ENCODE peak calls at places on chromosomes 6 and 20, in five cellular contexts. X, A, Y, T and H are unnamed samples.

GRCh38 chr6:30615958-30616810 is 859 bp downstream of the PPP1R10 start:
- DNase-seq in X (peak), A (no peak), Y (peak), T (peak), H (peak)

GRCh38 chr6:20875369-20875963 is 341.2 kb downstream of the CDKAL1 start:
- DNase-seq in X (no peak), A (no peak), Y (no peak), T (no peak), H (peak)

GRCh38 chr6:17851001-17851719 is 136.3 kb downstream of the KIF13A start:
- DNase-seq in X (no peak), A (no peak), Y (no peak), T (no peak), H (peak)

GRCh38 chr6:89313006-89313405 is 2.1 kb downstream of the GABRR2 start:
- DNase-seq in X (no peak), A (no peak), Y (no peak), T (no peak), H (peak)

GRCh38 chr6:109978174-109979032 is at the start of gene GPR6:
- DNase-seq in X (peak), A (peak), Y (peak), T (peak), H (peak)

GRCh38 chr20:57400262-57400701 is 9.1 kb downstream of the RBM38 start:
- DNase-seq in X (no peak), A (no peak), Y (no peak), T (no peak), H (no peak)

GRCh38 chr20:40741507-40742106 is 52.6 kb upstream of the MAFB start:
- DNase-seq in X (peak), A (peak), Y (peak), T (peak), H (peak)

GRCh38 chr20:51369503-51369902 is 173.0 kb downstream of the NFATC2 start:
- DNase-seq in X (no peak), A (no peak), Y (no peak), T (no peak), H (no peak)

GRCh38 chr20:34824861-34825529 is 456 bp downstream of the NCOA6 start:
- DNase-seq in X (peak), A (peak), Y (peak), T (peak), H (peak)

GRCh38 chr20:64102647-64103354 is 4.6 kb downstream of the NPBWR2 start:
- DNase-seq in X (peak), A (peak), Y (no peak), T (no peak), H (no peak)

GRCh38 chr6:167705211-167705750 is 121.4 kb upstream of the AFDN start:
- DNase-seq in X (no peak), A (no peak), Y (no peak), T (no peak), H (no peak)

GRCh38 chr20:40370800-40371199 is 318.2 kb downstream of the MAFB start:
- DNase-seq in X (no peak), A (no peak), Y (no peak), T (no peak), H (no peak)

GRCh38 chr20:62252342-62252966 is 14.1 kb downstream of the OSBPL2 start:
- DNase-seq in X (no peak), A (no peak), Y (no peak), T (no peak), H (peak)

GRCh38 chr6:142867355-142867801 is 77.6 kb downstream of the HIVEP2 start:
- DNase-seq in X (no peak), A (no peak), Y (no peak), T (peak), H (peak)

GRCh38 chr6:113482771-113483170 is 374.4 kb upstream of the MARCKS start:
- DNase-seq in X (no peak), A (no peak), Y (no peak), T (no peak), H (no peak)

GRCh38 chr6:158143700-158144099 is 24.4 kb downstream of the SERAC1 start:
- DNase-seq in X (peak), A (no peak), Y (no peak), T (no peak), H (no peak)

GRCh38 chr6:143451531-143451930 is 926 bp downstream of the PEX3 start:
- DNase-seq in X (no peak), A (no peak), Y (no peak), T (peak), H (peak)

GRCh38 chr6:105184921-105185320 is 5.1 kb upstream of the POPDC3 start:
- DNase-seq in X (no peak), A (no peak), Y (no peak), T (peak), H (no peak)

GRCh38 chr6:166206066-166206465 is 38.4 kb upstream of the TBXT start:
- DNase-seq in X (no peak), A (no peak), Y (no peak), T (no peak), H (no peak)

GRCh38 chr6:90892271-90892670 is 305.4 kb upstream of the MAP3K7 start:
- DNase-seq in X (no peak), A (no peak), Y (no peak), T (no peak), H (no peak)

GRCh38 chr20:62598761-62599194 is 43.5 kb upstream of the SLCO4A1 start:
- DNase-seq in X (no peak), A (no peak), Y (no peak), T (no peak), H (no peak)

GRCh38 chr6:65631711-65632110 is 75.3 kb downstream of the EYS start:
- DNase-seq in X (no peak), A (no peak), Y (no peak), T (no peak), H (no peak)

DNA sequence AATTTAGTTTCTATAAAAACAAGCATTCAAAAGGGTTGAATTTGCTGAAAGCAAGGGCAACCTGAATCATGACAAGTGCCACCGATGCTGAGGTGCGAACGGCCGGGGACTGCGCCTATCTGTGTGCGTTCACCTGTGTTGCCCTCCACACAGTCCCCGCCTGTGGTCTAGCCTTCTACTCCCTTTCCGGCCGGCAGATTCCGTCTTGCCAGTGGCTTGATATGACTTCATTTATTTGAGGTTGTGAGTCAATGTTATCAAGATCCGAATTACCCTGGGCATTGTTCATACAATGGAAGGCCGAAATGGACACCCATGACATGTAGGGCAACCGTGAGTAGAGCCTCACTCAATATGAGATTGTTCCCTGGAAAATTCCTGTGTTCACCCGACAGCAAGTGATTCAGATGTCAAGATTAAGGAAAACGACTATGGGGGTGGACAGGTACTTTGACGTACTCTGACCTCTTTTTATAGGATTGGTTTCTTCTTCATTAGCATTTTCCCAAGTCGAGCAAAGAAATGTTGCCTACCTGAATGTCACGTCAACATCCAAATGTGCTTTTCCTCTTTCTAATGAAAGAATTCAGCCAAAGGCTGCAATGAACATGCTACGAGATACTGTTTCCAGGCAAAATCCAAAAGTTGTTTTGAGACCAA is 41.1 kb upstream of the NEDD9 start:
- DNase-seq in X (no peak), A (no peak), Y (no peak), T (no peak), H (no peak)
- H3K18ac ChIP-seq in X (no peak), A (no peak), Y (no peak), T (peak), H (no peak)

GRCh38 chr6:56693988-56694387 is 51.3 kb upstream of the DST start:
- DNase-seq in X (no peak), A (no peak), Y (no peak), T (no peak), H (no peak)
- H2BK12ac ChIP-seq in X (no peak), A (no peak), Y (no peak), T (no peak), H (no peak)

GRCh38 chr6:73637404-73637803 is 16.4 kb downstream of the SLC17A5 start:
- DNase-seq in X (no peak), A (no peak), Y (no peak), T (peak), H (no peak)
- H4K8ac ChIP-seq in X (no peak), A (no peak), Y (no peak), T (no peak), H (no peak)

GRCh38 chr6:163459536-163459935 is 45.0 kb downstream of the QKI start:
- DNase-seq in X (no peak), A (no peak), Y (no peak), T (no peak), H (no peak)

GRCh38 chr6:163457637-163458561 is 43.4 kb downstream of the QKI start:
- DNase-seq in X (no peak), A (no peak), Y (no peak), T (peak), H (peak)

GRCh38 chr6:163461696-163462095 is 47.2 kb downstream of the QKI start:
- DNase-seq in X (no peak), A (no peak), Y (no peak), T (no peak), H (no peak)

GRCh38 chr6:163459007-163459406 is 44.5 kb downstream of the QKI start:
- DNase-seq in X (no peak), A (no peak), Y (no peak), T (peak), H (no peak)

GRCh38 chr6:163460307-163460782 is 45.8 kb downstream of the QKI start:
- DNase-seq in X (no peak), A (no peak), Y (no peak), T (no peak), H (peak)
- H3K18ac ChIP-seq in X (no peak), A (no peak), Y (no peak), T (no peak), H (no peak)

DNA sequence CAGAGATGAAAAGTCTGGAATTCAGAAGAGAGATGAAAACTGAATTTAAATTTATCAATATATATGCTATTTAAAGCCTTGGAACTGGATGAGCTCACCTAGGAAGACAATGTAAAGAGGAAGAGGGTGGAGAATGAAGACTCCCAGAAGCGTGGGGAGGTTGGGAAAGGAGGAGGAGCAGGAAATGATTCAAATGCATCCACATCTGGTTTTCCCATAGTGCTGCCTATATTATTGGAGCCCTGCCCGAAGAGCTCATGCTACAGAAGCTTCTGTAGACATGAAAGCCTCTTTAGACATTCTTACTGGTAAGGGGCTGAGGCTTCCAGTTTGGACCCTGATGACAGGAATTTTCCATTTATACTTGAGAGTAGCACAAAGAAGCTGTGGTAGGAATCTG is 19.2 kb downstream of the PDE7B start:
- DNase-seq in X (no peak), A (no peak), Y (no peak), T (no peak), H (peak)
- H2BK12ac ChIP-seq in X (no peak), A (no peak), Y (no peak), T (no peak), H (no peak)

GRCh38 chr6:169069361-169069760 is 184.3 kb downstream of the THBS2 start:
- DNase-seq in X (no peak), A (no peak), Y (no peak), T (no peak), H (no peak)
- H4K8ac ChIP-seq in X (no peak), A (no peak), Y (no peak), T (no peak), H (no peak)

DNA sequence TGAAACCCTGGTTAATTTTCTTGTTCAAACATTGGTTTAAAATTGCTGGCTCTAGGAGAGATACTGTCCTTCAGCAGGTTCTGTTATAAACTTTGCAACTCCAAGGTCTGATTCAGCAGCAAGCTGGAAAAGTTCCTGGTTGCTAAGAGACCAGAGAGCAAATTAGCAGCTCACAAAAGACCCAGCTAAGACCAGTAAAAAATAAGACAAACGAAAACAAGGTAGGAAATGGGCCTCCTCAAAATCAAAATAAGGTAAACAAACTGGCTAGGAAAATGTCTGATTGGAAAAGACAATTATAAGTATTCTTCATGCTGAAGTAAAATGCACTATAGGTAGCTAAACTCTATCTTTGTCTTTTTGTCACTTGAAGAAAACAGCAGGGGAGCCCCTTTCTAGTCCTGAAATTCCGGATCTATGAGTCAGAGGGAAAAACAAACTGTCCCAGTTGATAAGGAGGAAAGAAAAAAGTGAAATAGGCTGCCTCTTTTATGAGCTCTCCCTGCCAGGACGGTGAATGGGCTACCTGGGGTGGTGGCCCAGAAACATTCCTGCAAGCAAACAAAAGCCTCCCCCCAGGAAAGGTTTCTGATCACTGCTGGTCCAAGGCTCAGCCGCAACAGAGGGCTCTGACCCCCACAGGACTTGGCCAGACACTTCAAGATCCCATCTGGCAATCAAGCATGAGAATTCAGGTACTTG is 41.6 kb downstream of the UNC5CL start:
- DNase-seq in X (peak), A (peak), Y (peak), T (peak), H (peak)
- H3K18ac ChIP-seq in X (peak), A (peak), Y (no peak), T (no peak), H (peak)

DNA sequence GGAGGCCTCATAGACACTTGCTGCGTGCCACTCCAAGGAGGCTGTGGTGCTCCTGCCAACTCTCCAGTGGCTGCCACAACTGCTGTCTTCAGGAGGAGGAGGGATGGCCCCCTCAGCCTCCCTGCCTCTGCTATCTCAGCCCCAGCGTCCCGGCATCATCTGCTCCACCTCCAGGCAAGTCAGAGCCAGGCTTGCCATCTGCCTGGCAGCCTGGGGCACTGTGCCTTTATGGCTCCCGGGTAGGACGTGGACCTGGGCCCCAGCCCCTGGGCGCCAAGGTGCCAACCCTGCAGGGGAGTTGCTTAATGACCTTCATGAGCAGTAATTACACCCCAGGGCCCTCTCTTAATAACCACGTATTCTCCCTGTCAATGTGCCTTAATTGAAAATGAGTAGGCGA is 122.1 kb upstream of the MLN start:
- DNase-seq in X (no peak), A (no peak), Y (no peak), T (no peak), H (no peak)
- H2BK12ac ChIP-seq in X (no peak), A (peak), Y (peak), T (no peak), H (no peak)

GRCh38 chr6:133889557-133890301 is 816 bp downstream of the TCF21 start:
- DNase-seq in X (peak), A (peak), Y (peak), T (no peak), H (peak)

GRCh38 chr6:133890941-133891813 is 2.3 kb downstream of the TCF21 start:
- DNase-seq in X (peak), A (peak), Y (peak), T (no peak), H (peak)

GRCh38 chr6:133891814-133892443 is 3.0 kb downstream of the TCF21 start:
- DNase-seq in X (no peak), A (no peak), Y (no peak), T (no peak), H (no peak)

GRCh38 chr6:133887478-133887877 is 1.4 kb upstream of the TCF21 start:
- DNase-seq in X (no peak), A (no peak), Y (no peak), T (no peak), H (no peak)

GRCh38 chr6:133888931-133889556 is at the start of gene TCF21:
- DNase-seq in X (peak), A (peak), Y (peak), T (no peak), H (peak)
- H4K8ac ChIP-seq in X (no peak), A (peak), Y (no peak), T (no peak), H (peak)

DNA sequence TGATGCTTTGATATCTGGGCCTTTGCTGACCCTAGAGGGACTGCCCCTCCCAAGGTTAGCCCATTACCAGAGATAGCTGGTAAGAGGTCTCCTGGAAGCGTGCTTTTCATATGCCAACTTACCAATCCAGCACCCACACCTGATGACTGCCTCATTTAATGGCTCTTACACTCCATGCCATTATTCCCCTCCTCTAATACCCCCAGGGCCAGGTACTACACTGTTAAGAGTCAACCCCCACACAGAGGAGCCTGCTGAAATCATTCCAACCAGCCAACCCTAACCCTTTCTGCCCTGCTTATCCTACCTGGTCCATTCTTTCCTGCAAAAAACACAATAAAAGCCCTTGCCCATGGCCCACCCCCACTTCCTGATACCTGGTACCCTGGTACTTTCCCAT is 736.8 kb upstream of the SLC35B3 start:
- DNase-seq in X (no peak), A (no peak), Y (no peak), T (no peak), H (no peak)
- H3K18ac ChIP-seq in X (no peak), A (no peak), Y (no peak), T (no peak), H (no peak)